ENCODE peak calls at places on chromosomes 13 and 19, in five cellular contexts. K is gastrocnemius medialis, Q is astrocyte, Z is AG09319, P is spleen. C is an unnamed sample.

GRCh38 chr13:98272549-98272948 is 95.5 kb upstream of the RNF113B start:
- DNase-seq in K (no peak), Q (no peak), Z (no peak), P (no peak), C (no peak)

GRCh38 chr13:78476910-78477309 is 126.4 kb downstream of the POU4F1 start:
- DNase-seq in K (no peak), Q (no peak), Z (no peak), P (no peak), C (peak)

GRCh38 chr13:35855531-35856019 is 275.6 kb downstream of the DCLK1 start:
- DNase-seq in K (peak), Q (peak), Z (no peak), P (no peak), C (no peak)

GRCh38 chr19:3284759-3285646 is 60.5 kb downstream of the CELF5 start:
- DNase-seq in K (peak), Q (peak), Z (no peak), P (no peak), C (peak)

GRCh38 chr13:74217816-74218215 is 83.6 kb upstream of the KLF12 start:
- DNase-seq in K (no peak), Q (peak), Z (no peak), P (no peak), C (no peak)

GRCh38 chr13:101639711-101640110 is 187.2 kb downstream of the ITGBL1 start:
- DNase-seq in K (no peak), Q (no peak), Z (no peak), P (no peak), C (no peak)

GRCh38 chr19:2552859-2553258 is 76.9 kb downstream of the GADD45B start:
- DNase-seq in K (no peak), Q (no peak), Z (no peak), P (peak), C (peak)

GRCh38 chr19:18895038-18895827 is 725 bp downstream of the CERS1 start:
- DNase-seq in K (peak), Q (no peak), Z (no peak), P (peak), C (peak)

GRCh38 chr13:32048816-32049215 is 17.2 kb downstream of the FRY start:
- DNase-seq in K (no peak), Q (no peak), Z (no peak), P (no peak), C (no peak)

GRCh38 chr13:50104493-50104892 is 89.2 kb downstream of the KCNRG start:
- DNase-seq in K (no peak), Q (peak), Z (no peak), P (no peak), C (no peak)

GRCh38 chr13:75870397-75870801 is 234.3 kb downstream of the LMO7 start:
- DNase-seq in K (no peak), Q (no peak), Z (no peak), P (no peak), C (peak)

GRCh38 chr19:4971424-4971793 is 2.5 kb downstream of the KDM4B start:
- DNase-seq in K (peak), Q (no peak), Z (no peak), P (peak), C (peak)

GRCh38 chr13:39835253-39835652 is 179.8 kb downstream of the COG6 start:
- DNase-seq in K (no peak), Q (no peak), Z (no peak), P (no peak), C (no peak)

GRCh38 chr19:58182989-58183821 is at the start of gene ZNF274:
- DNase-seq in K (peak), Q (peak), Z (peak), P (peak), C (peak)

GRCh38 chr19:18049390-18049789 is 37.3 kb downstream of the IL12RB1 start:
- DNase-seq in K (peak), Q (peak), Z (no peak), P (peak), C (no peak)

GRCh38 chr13:20197361-20197834 is 4.7 kb upstream of the GJB2 start:
- DNase-seq in K (no peak), Q (peak), Z (no peak), P (no peak), C (peak)

GRCh38 chr13:75938811-75939525 is 302.8 kb downstream of the LMO7 start:
- DNase-seq in K (no peak), Q (peak), Z (peak), P (no peak), C (no peak)

GRCh38 chr13:50129923-50130685 is 114.9 kb downstream of the KCNRG start:
- DNase-seq in K (peak), Q (no peak), Z (no peak), P (peak), C (peak)

GRCh38 chr19:3324405-3324856 is 42.0 kb upstream of the NFIC start:
- DNase-seq in K (peak), Q (no peak), Z (no peak), P (peak), C (peak)

DNA sequence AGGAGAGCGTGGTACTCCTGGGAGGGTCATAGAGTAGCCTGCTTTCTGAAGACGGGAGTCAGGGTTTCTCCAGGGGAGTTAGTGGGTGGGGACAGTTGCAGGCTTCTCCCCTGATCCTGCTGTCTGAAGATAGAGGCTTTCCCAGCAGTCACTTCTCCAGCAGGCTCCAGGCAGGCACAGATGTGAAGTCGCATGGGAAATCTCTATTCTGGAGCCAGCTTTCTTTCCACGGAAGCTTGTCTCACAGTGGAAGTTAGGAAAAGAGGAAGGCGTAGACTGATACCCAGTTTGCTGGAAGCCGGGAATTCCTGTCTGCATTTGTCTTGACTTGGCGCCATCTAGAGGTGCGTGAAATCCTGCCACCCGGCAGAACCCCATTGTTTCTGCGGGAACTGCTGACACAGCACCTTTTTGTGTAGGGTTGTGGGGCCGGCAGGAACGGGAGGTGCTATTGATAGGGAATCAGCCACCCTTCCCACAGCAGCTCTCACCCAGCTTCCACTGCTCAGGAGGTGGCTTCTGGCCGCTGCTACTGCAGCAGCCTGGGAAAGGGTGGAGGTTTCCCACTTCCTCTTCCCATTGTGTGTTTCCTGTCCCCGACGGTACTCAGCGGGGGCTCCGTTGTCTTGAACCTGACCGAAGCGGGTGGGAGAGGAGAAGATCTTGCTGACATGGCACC is 28.5 kb upstream of the NPAS1 start:
- DNase-seq in K (peak), Q (peak), Z (peak), P (peak), C (peak)
- TF ChIP-seq CTCF in K (peak), Q (peak), Z (peak), P (peak), C (peak)

GRCh38 chr19:7865262-7865911 is 8.8 kb downstream of the PRR36 start:
- DNase-seq in K (no peak), Q (no peak), Z (no peak), P (no peak), C (no peak)
- TF ChIP-seq CTCF in K (no peak), Q (no peak), Z (no peak), P (no peak), C (no peak)

GRCh38 chr19:27689734-27690241 is 1523.2 kb downstream of the UQCRFS1 start:
- DNase-seq in K (no peak), Q (no peak), Z (no peak), P (no peak), C (no peak)

GRCh38 chr19:27694361-27695055 is 1518.4 kb downstream of the UQCRFS1 start:
- DNase-seq in K (no peak), Q (no peak), Z (no peak), P (no peak), C (no peak)

GRCh38 chr19:27691991-27692390 is 1521.0 kb downstream of the UQCRFS1 start:
- DNase-seq in K (no peak), Q (no peak), Z (no peak), P (no peak), C (no peak)
- TF ChIP-seq CTCF in K (no peak), Q (no peak), Z (no peak), P (no peak), C (no peak)

DNA sequence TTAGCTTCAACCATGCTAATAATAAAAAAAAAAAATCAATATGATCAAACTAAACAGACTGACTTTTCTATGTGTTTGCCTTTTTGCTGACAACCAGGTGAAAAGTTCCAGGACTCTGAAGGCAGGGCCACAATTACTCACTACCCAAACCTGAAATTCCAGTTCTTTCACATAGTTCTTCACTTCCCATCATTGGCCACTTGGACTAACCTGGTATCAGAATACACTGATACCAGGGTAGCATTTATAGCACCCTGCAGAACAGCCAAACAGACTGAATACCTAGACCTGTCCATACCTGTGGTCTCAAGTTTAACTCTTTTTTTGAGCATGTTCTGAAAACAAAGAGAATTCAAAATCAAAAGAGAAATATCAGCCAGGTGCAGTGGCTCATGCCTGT is 25.1 kb downstream of the ELF1 start:
- DNase-seq in K (no peak), Q (no peak), Z (no peak), P (no peak), C (no peak)
- TF ChIP-seq CTCF in K (no peak), Q (no peak), Z (no peak), P (no peak), C (no peak)

DNA sequence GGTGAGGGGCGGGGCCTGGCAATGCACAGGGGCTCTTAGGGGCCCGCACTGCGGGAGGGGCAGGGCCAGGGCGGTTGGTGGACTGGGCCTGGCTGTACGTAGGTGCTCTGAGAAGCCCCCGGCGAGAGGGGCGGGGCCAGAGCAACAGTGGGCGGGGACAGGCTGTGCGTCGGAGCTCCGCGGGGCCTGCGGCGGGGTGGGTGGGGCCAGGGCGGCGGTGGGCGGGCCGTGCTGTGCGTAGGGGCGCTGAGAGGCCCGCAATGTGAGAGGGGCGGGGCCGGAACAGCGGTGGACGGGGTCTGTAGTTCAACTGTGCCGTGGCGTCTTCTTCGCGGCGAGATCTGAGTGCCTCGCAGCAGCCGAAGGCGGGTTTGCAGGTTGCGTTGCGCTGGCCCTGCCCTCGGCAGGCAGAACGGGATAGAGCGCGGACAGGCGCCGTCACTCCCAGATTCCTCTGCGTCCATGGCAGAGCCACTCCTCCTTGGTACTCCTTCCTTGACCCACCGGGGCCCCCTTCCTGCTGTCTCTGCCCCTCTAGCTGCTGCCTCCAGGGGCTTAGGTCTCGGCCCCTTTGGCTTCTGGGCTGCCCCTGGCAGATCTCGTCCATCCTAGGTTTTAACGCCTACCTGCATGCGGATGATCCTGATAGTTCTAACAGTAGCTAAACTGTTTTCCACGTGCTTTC is 33.2 kb downstream of the CCNE1 start:
- DNase-seq in K (peak), Q (peak), Z (peak), P (peak), C (peak)
- TF ChIP-seq CTCF in K (no peak), Q (no peak), Z (no peak), P (no peak), C (peak)

DNA sequence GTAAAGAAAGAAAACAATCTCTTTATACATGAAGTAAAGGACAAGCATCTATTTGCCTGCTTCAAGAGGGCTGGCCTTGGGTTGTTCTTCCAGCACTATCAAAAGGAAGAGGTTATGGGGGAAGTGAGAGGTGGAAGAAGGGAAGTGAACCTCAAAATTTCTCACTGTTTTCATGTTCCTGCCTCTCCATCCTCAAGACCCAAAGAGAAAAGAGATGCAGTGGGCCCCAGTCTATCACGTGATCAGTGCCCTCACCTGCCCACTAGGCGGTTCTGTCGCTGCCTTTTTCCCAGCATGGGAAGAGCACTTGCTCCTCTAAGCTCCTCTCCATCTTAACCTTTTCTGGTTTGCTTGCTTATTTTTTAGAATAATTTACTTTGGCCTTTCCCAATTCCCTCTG is 6.2 kb upstream of the USP12 start:
- DNase-seq in K (no peak), Q (no peak), Z (no peak), P (no peak), C (peak)
- TF ChIP-seq CTCF in K (no peak), Q (no peak), Z (no peak), P (no peak), C (peak)

GRCh38 chr19:35613574-35613973 is 1.0 kb downstream of the HAUS5 start:
- DNase-seq in K (no peak), Q (no peak), Z (no peak), P (no peak), C (no peak)

GRCh38 chr19:35615036-35615435 is 2.5 kb downstream of the HAUS5 start:
- DNase-seq in K (no peak), Q (no peak), Z (no peak), P (no peak), C (no peak)

GRCh38 chr19:35612224-35612558 is 344 bp upstream of the HAUS5 start:
- DNase-seq in K (no peak), Q (no peak), Z (no peak), P (no peak), C (no peak)

GRCh38 chr19:35609881-35610353 is 2.6 kb upstream of the HAUS5 start:
- DNase-seq in K (no peak), Q (no peak), Z (no peak), P (peak), C (peak)

GRCh38 chr19:35612559-35613321 is at the start of gene HAUS5:
- DNase-seq in K (peak), Q (peak), Z (peak), P (peak), C (peak)
- TF ChIP-seq CTCF in K (peak), Q (no peak), Z (no peak), P (no peak), C (no peak)

GRCh38 chr13:112972867-112973576 is 4.0 kb downstream of the MCF2L start:
- DNase-seq in K (no peak), Q (no peak), Z (no peak), P (peak), C (no peak)

GRCh38 chr13:112974676-112975075 is 5.7 kb downstream of the MCF2L start:
- DNase-seq in K (no peak), Q (no peak), Z (no peak), P (no peak), C (no peak)

GRCh38 chr13:112975401-112975939 is 6.5 kb downstream of the MCF2L start:
- DNase-seq in K (no peak), Q (no peak), Z (no peak), P (no peak), C (no peak)

GRCh38 chr13:112973577-112973951 is 4.5 kb downstream of the MCF2L start:
- DNase-seq in K (peak), Q (no peak), Z (no peak), P (peak), C (no peak)

GRCh38 chr13:112974125-112974524 is 5.1 kb downstream of the MCF2L start:
- DNase-seq in K (peak), Q (no peak), Z (no peak), P (peak), C (no peak)
- TF ChIP-seq CTCF in K (no peak), Q (no peak), Z (no peak), P (no peak), C (no peak)

DNA sequence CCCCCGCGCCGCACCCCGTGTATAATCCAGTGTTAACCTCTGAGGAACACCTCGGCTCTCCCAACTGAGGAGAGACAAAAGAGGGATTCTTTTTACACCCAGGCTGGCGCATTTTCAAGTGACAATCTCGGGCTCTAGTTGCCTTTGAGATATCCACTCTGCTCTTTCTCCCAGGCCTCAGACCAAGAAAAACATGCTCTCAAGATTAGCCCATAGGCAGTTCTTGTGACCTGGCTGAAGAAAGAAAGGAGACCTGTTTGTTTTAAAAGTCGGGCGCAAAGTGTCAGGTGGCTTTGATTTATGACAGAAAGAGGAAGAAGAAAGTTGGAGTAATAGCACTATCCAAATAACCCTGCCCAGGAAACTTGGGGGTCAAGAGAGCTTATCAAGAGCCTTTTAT is 27.3 kb downstream of the SHISA2 start:
- DNase-seq in K (no peak), Q (peak), Z (no peak), P (no peak), C (no peak)
- TF ChIP-seq CTCF in K (no peak), Q (no peak), Z (no peak), P (no peak), C (no peak)

GRCh38 chr13:29959621-29960020 is 109.2 kb upstream of the UBL3 start:
- DNase-seq in K (no peak), Q (no peak), Z (no peak), P (no peak), C (no peak)

GRCh38 chr13:29961036-29961685 is 110.7 kb upstream of the UBL3 start:
- DNase-seq in K (no peak), Q (no peak), Z (no peak), P (no peak), C (no peak)

GRCh38 chr13:29969286-29969685 is 118.9 kb upstream of the UBL3 start:
- DNase-seq in K (no peak), Q (peak), Z (peak), P (no peak), C (no peak)

GRCh38 chr13:29963086-29963485 is 112.7 kb upstream of the UBL3 start:
- DNase-seq in K (no peak), Q (no peak), Z (no peak), P (no peak), C (no peak)

GRCh38 chr13:29964181-29964845 is 113.9 kb upstream of the UBL3 start:
- DNase-seq in K (no peak), Q (no peak), Z (no peak), P (no peak), C (no peak)
- TF ChIP-seq CTCF in K (no peak), Q (no peak), Z (no peak), P (no peak), C (no peak)